ENCODE peak calls at places on chromosomes 5 and 9, in eight cellular contexts. D, O, Z, H, L, R, B and V are unnamed samples.
A peak's percentile ranks its signal among the peaks of the same experiment; 100 is the strongest.

GRCh38 chr5:115844321-115844817 is 2.6 kb downstream of the AP3S1 start:
- DNase-seq in R (no peak), H (peak; percentile 67), L (no peak), O (no peak), B (no peak), Z (peak; percentile 86), D (no peak), V (no peak)

GRCh38 chr5:172603425-172603824 is 37.6 kb upstream of the NEURL1B start:
- DNase-seq in D (no peak), R (peak; percentile 52), O (peak; percentile 24), L (no peak), H (no peak), B (no peak), Z (no peak), V (no peak)

GRCh38 chr9:93231121-93231694 is 47.3 kb downstream of the WNK2 start:
- DNase-seq in D (no peak), B (no peak), L (peak; percentile 50), H (no peak), O (no peak), Z (no peak), R (no peak), V (peak; percentile 32)

GRCh38 chr9:38345851-38346755 is 46.4 kb upstream of the ALDH1B1 start:
- DNase-seq in Z (no peak), L (no peak), H (no peak), B (no peak), D (no peak), R (no peak), O (no peak), V (no peak)

GRCh38 chr9:124349675-124350484 is 65.4 kb downstream of the PSMB7 start:
- DNase-seq in B (no peak), R (no peak), O (no peak), H (no peak), Z (no peak), L (no peak), D (no peak), V (no peak)

GRCh38 chr9:69139596-69139995 is 34.5 kb upstream of the TJP2 start:
- DNase-seq in R (no peak), H (peak; percentile 0), Z (no peak), B (no peak), L (no peak), O (no peak), D (no peak), V (no peak)

GRCh38 chr5:32552936-32553335 is 32.4 kb upstream of the SUB1 start:
- DNase-seq in D (no peak), Z (no peak), O (no peak), B (no peak), H (no peak), R (no peak), L (no peak), V (no peak)

GRCh38 chr5:161757223-161757622 is 71.7 kb downstream of the GABRA6 start:
- DNase-seq in H (no peak), O (no peak), Z (no peak), D (no peak), B (no peak), L (no peak), R (no peak), V (no peak)

GRCh38 chr9:14277202-14277601 is 36.7 kb downstream of the NFIB start:
- DNase-seq in H (peak; percentile 74), D (no peak), Z (no peak), R (no peak), B (peak; percentile 7), L (no peak), O (peak; percentile 88), V (peak; percentile 92)

DNA sequence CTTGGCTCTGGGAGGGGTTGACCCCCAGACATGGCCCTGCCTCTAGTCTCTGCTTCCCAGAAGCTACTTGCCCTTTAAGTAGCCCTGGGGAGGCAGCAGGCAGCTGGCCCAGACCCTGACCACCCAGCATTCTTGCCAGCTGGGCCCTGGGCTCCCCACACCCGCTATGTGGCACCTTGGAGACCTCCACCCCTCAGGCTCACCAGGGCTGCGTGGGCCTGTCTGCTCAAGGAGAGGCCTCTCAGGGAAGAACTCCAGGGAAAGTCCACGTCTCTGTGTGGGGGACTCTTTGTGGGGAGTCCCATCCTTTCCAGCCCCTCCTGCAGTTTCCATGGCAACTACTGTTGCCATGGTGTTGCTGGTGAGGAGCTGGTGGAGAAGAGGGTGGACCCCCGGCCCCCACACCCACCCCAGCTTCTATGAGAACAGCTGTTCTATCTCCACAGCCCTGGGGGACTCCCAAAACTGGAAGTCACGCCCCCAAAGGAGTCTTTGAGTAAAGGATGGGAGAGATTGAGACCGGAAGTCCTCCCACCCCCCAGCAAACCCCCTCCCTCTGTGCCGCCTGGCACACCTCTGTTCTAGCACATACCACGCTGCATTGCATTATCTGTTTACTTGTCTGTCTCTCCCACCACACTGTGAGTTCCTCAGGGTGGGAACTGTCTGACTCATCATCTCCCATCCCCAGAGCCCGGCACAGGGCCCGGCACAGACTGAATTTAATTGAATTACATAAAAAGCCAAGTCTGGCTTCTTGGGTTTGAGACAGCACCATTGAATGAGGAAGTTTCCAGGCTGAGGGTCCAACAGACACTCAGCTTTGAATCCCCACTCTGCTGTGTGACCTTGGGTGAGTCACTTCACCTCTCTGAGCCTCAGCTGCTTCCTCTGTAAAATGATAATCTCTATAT is 12.6 kb downstream of the DNM1 start:
- DNase-seq in B (no peak), L (no peak), Z (peak; percentile 36), O (peak; percentile 59), R (no peak), H (peak; percentile 12), D (no peak), V (no peak)
- H2AFZ ChIP-seq in B (no peak overlapping the region), L (no peak overlapping the region), Z (no peak overlapping the region), O (no peak overlapping the region), R (no peak overlapping the region), H (no peak overlapping the region), D (no peak overlapping the region), V (peak overlapping the region; percentile 86)

GRCh38 chr9:74497750-74498615 is 848 bp downstream of the RORB start:
- DNase-seq in Z (no peak), L (no peak), B (no peak), R (peak; percentile 65), O (peak; percentile 34), H (peak; percentile 14), D (peak; percentile 72), V (peak; percentile 52)

GRCh38 chr9:74498616-74499095 is 1.5 kb downstream of the RORB start:
- DNase-seq in D (peak; percentile 39), L (no peak), O (no peak), R (no peak), H (no peak), B (no peak), Z (no peak), V (no peak)

GRCh38 chr9:74494490-74494889 is 2.6 kb upstream of the RORB start:
- DNase-seq in R (no peak), L (no peak), Z (no peak), O (no peak), B (no peak), H (no peak), D (peak; percentile 42), V (no peak)

GRCh38 chr9:74499111-74499601 is 2.0 kb downstream of the RORB start:
- DNase-seq in D (peak; percentile 64), B (no peak), Z (no peak), L (no peak), R (peak; percentile 21), H (no peak), O (no peak), V (peak; percentile 9)

GRCh38 chr9:74496819-74497749 is at the start of gene RORB:
- DNase-seq in B (no peak), D (peak; percentile 93), Z (no peak), L (no peak), R (peak; percentile 95), H (peak; percentile 26), O (peak; percentile 38), V (peak; percentile 53)
- TF ChIP-seq EZH2 in B (no peak), D (peak; percentile 54), Z (peak; percentile 77), L (no peak), R (no peak), H (no peak), O (no peak), V (no peak)

GRCh38 chr5:140312067-140312790 is 9.3 kb upstream of the PFDN1 start:
- DNase-seq in D (peak; percentile 39), O (peak; percentile 87), L (peak; percentile 83), Z (no peak), R (no peak), B (no peak), H (peak; percentile 99), V (peak; percentile 98)

GRCh38 chr5:140310434-140310833 is 7.5 kb upstream of the PFDN1 start:
- DNase-seq in H (no peak), Z (no peak), L (no peak), R (no peak), D (no peak), O (no peak), B (no peak), V (no peak)

GRCh38 chr5:140311011-140311467 is 8.1 kb upstream of the PFDN1 start:
- DNase-seq in B (no peak), Z (peak; percentile 16), H (peak; percentile 96), O (peak; percentile 89), R (no peak), L (peak; percentile 76), D (no peak), V (peak; percentile 86)

GRCh38 chr5:140309706-140310249 is 6.9 kb upstream of the PFDN1 start:
- DNase-seq in L (no peak), D (no peak), B (no peak), R (no peak), Z (no peak), O (no peak), H (no peak), V (no peak)

DNA sequence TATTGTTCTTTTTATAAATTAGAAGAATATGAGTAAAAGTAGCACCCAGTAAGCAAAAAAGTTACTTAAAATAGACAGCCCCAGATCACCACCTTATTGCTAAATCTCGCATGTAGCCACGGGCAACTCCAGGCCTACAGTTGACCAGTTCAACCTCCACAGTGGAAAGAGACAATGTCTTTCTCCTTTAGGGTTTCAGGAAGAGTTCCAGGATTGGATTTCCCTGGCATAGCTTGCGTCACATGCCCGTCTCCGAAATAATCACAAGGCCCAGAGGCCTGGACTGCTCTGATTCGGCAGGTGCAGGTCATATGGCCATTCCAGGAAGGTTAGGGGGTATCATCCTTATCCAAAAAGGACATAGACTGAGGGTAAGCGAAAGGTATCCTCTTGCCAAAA is 9.9 kb upstream of the PFDN1 start:
- DNase-seq in R (no peak), D (no peak), L (no peak), B (no peak), H (no peak), O (no peak), Z (no peak), V (no peak)
- H3K27ac ChIP-seq in R (no peak overlapping the region), D (no peak overlapping the region), L (peak overlapping the region; percentile 89), B (no peak overlapping the region), H (peak overlapping the region; percentile 98), O (peak overlapping the region; percentile 66), Z (no peak overlapping the region), V (peak overlapping the region; percentile 94)

GRCh38 chr5:133952729-133953567 is 15.5 kb downstream of the C5orf15 start:
- DNase-seq in D (no peak), O (peak; percentile 99), L (no peak), H (peak; percentile 74), Z (no peak), R (no peak), B (no peak), V (no peak)

GRCh38 chr5:133957080-133957479 is 11.3 kb downstream of the C5orf15 start:
- DNase-seq in D (no peak), H (no peak), Z (no peak), O (no peak), B (no peak), L (no peak), R (no peak), V (no peak)

GRCh38 chr5:133957591-133957990 is 10.8 kb downstream of the C5orf15 start:
- DNase-seq in R (no peak), Z (no peak), O (no peak), H (no peak), D (no peak), L (no peak), B (no peak), V (no peak)

GRCh38 chr5:133950821-133951612 is 17.4 kb downstream of the C5orf15 start:
- DNase-seq in R (no peak), D (no peak), Z (no peak), H (no peak), B (no peak), L (no peak), O (peak; percentile 49), V (no peak)

GRCh38 chr5:133953568-133954145 is 14.8 kb downstream of the C5orf15 start:
- DNase-seq in O (no peak), L (no peak), D (no peak), B (no peak), R (no peak), Z (no peak), H (no peak), V (no peak)
- H2AFZ ChIP-seq in O (no peak overlapping the region), L (no peak overlapping the region), D (no peak overlapping the region), B (no peak overlapping the region), R (no peak overlapping the region), Z (no peak overlapping the region), H (no peak overlapping the region), V (no peak overlapping the region)